ENCODE peak calls at places on chromosomes 3 and 15, in nine cellular contexts. One of them, this sample, is unnamed.

GRCh38 chr3:133915685-133916639 is 20.3 kb upstream of the RAB6B start:
- DNase-seq in activated T-cell treated with anti-CD3 and anti-CD28 coated beads for 1 hour: no peak
- DNase-seq in LHCN-M2: no peak
- DNase-seq in activated CD8-positive, alpha-beta memory T cell treated with anti-CD3 and anti-CD28 coated beads, Interleukin-2, amount 50 U/mL, for 4 hours: no peak
- DNase-seq in stimulated activated CD4-positive, alpha-beta T cell treated with anti-CD3 and anti-CD28 coated beads, Interleukin-4, amount 100 ng/mL, for 4 hours: no peak
- DNase-seq in COR-L47: no peak
- DNase-seq in A549: no peak
- DNase-seq in nucleus accumbens: no peak
- DNase-seq in tibial artery: no peak
- DNase-seq in this sample: no peak

GRCh38 chr15:67784856-67785430 is 40.4 kb upstream of the SKOR1 start:
- DNase-seq in LHCN-M2: no peak
- DNase-seq in tibial artery: no peak
- DNase-seq in A549: no peak
- DNase-seq in activated CD8-positive, alpha-beta memory T cell treated with anti-CD3 and anti-CD28 coated beads, Interleukin-2, amount 50 U/mL, for 4 hours: no peak
- DNase-seq in nucleus accumbens: no peak
- DNase-seq in activated T-cell treated with anti-CD3 and anti-CD28 coated beads for 1 hour: no peak
- DNase-seq in COR-L47: no peak
- DNase-seq in stimulated activated CD4-positive, alpha-beta T cell treated with anti-CD3 and anti-CD28 coated beads, Interleukin-4, amount 100 ng/mL, for 4 hours: no peak
- DNase-seq in this sample: no peak

GRCh38 chr15:22968356-22968755 is 11.8 kb downstream of the CYFIP1 start:
- DNase-seq in LHCN-M2: peak; percentile 87
- DNase-seq in tibial artery: peak; percentile 68
- DNase-seq in activated CD8-positive, alpha-beta memory T cell treated with anti-CD3 and anti-CD28 coated beads, Interleukin-2, amount 50 U/mL, for 4 hours: no peak
- DNase-seq in A549: peak; percentile 65
- DNase-seq in COR-L47: no peak
- DNase-seq in activated T-cell treated with anti-CD3 and anti-CD28 coated beads for 1 hour: no peak
- DNase-seq in stimulated activated CD4-positive, alpha-beta T cell treated with anti-CD3 and anti-CD28 coated beads, Interleukin-4, amount 100 ng/mL, for 4 hours: no peak
- DNase-seq in nucleus accumbens: no peak
- DNase-seq in this sample: peak; percentile 14

GRCh38 chr3:3365716-3366115 is 186.2 kb upstream of the CRBN start:
- DNase-seq in activated CD8-positive, alpha-beta memory T cell treated with anti-CD3 and anti-CD28 coated beads, Interleukin-2, amount 50 U/mL, for 4 hours: no peak
- DNase-seq in tibial artery: no peak
- DNase-seq in nucleus accumbens: no peak
- DNase-seq in stimulated activated CD4-positive, alpha-beta T cell treated with anti-CD3 and anti-CD28 coated beads, Interleukin-4, amount 100 ng/mL, for 4 hours: no peak
- DNase-seq in COR-L47: no peak
- DNase-seq in A549: no peak
- DNase-seq in activated T-cell treated with anti-CD3 and anti-CD28 coated beads for 1 hour: no peak
- DNase-seq in LHCN-M2: no peak
- DNase-seq in this sample: no peak

GRCh38 chr15:49832421-49832980 is 211.7 kb downstream of the DTWD1 start:
- DNase-seq in stimulated activated CD4-positive, alpha-beta T cell treated with anti-CD3 and anti-CD28 coated beads, Interleukin-4, amount 100 ng/mL, for 4 hours: no peak
- DNase-seq in activated CD8-positive, alpha-beta memory T cell treated with anti-CD3 and anti-CD28 coated beads, Interleukin-2, amount 50 U/mL, for 4 hours: no peak
- DNase-seq in nucleus accumbens: no peak
- DNase-seq in A549: peak; percentile 79
- DNase-seq in LHCN-M2: no peak
- DNase-seq in activated T-cell treated with anti-CD3 and anti-CD28 coated beads for 1 hour: no peak
- DNase-seq in COR-L47: peak; percentile 2
- DNase-seq in tibial artery: no peak
- DNase-seq in this sample: peak; percentile 62

GRCh38 chr3:71695000-71695482 is 30.2 kb downstream of the EIF4E3 start:
- DNase-seq in activated T-cell treated with anti-CD3 and anti-CD28 coated beads for 1 hour: no peak
- DNase-seq in tibial artery: no peak
- DNase-seq in activated CD8-positive, alpha-beta memory T cell treated with anti-CD3 and anti-CD28 coated beads, Interleukin-2, amount 50 U/mL, for 4 hours: no peak
- DNase-seq in COR-L47: no peak
- DNase-seq in LHCN-M2: no peak
- DNase-seq in nucleus accumbens: no peak
- DNase-seq in A549: no peak
- DNase-seq in stimulated activated CD4-positive, alpha-beta T cell treated with anti-CD3 and anti-CD28 coated beads, Interleukin-4, amount 100 ng/mL, for 4 hours: no peak
- DNase-seq in this sample: no peak

GRCh38 chr3:110568246-110568645 is 503.4 kb upstream of the NECTIN3 start:
- DNase-seq in activated CD8-positive, alpha-beta memory T cell treated with anti-CD3 and anti-CD28 coated beads, Interleukin-2, amount 50 U/mL, for 4 hours: no peak
- DNase-seq in activated T-cell treated with anti-CD3 and anti-CD28 coated beads for 1 hour: no peak
- DNase-seq in LHCN-M2: peak; percentile 92
- DNase-seq in COR-L47: no peak
- DNase-seq in stimulated activated CD4-positive, alpha-beta T cell treated with anti-CD3 and anti-CD28 coated beads, Interleukin-4, amount 100 ng/mL, for 4 hours: no peak
- DNase-seq in nucleus accumbens: no peak
- DNase-seq in tibial artery: no peak
- DNase-seq in A549: peak; percentile 23
- DNase-seq in this sample: no peak

GRCh38 chr3:127986803-127987202 is 65.4 kb upstream of the SEC61A1 start:
- DNase-seq in activated T-cell treated with anti-CD3 and anti-CD28 coated beads for 1 hour: no peak
- DNase-seq in A549: no peak
- DNase-seq in tibial artery: no peak
- DNase-seq in COR-L47: no peak
- DNase-seq in stimulated activated CD4-positive, alpha-beta T cell treated with anti-CD3 and anti-CD28 coated beads, Interleukin-4, amount 100 ng/mL, for 4 hours: no peak
- DNase-seq in nucleus accumbens: no peak
- DNase-seq in activated CD8-positive, alpha-beta memory T cell treated with anti-CD3 and anti-CD28 coated beads, Interleukin-2, amount 50 U/mL, for 4 hours: no peak
- DNase-seq in LHCN-M2: no peak
- DNase-seq in this sample: no peak

GRCh38 chr15:85047271-85047948 is 65.8 kb downstream of the PDE8A start:
- DNase-seq in LHCN-M2: peak; percentile 94
- DNase-seq in A549: peak; percentile 99
- DNase-seq in nucleus accumbens: no peak
- DNase-seq in COR-L47: no peak
- DNase-seq in stimulated activated CD4-positive, alpha-beta T cell treated with anti-CD3 and anti-CD28 coated beads, Interleukin-4, amount 100 ng/mL, for 4 hours: no peak
- DNase-seq in tibial artery: peak; percentile 66
- DNase-seq in activated CD8-positive, alpha-beta memory T cell treated with anti-CD3 and anti-CD28 coated beads, Interleukin-2, amount 50 U/mL, for 4 hours: no peak
- DNase-seq in activated T-cell treated with anti-CD3 and anti-CD28 coated beads for 1 hour: no peak
- DNase-seq in this sample: no peak

GRCh38 chr15:80850941-80851451 is 71.8 kb downstream of the CEMIP start:
- DNase-seq in nucleus accumbens: no peak
- DNase-seq in tibial artery: no peak
- DNase-seq in LHCN-M2: no peak
- DNase-seq in stimulated activated CD4-positive, alpha-beta T cell treated with anti-CD3 and anti-CD28 coated beads, Interleukin-4, amount 100 ng/mL, for 4 hours: no peak
- DNase-seq in activated CD8-positive, alpha-beta memory T cell treated with anti-CD3 and anti-CD28 coated beads, Interleukin-2, amount 50 U/mL, for 4 hours: no peak
- DNase-seq in activated T-cell treated with anti-CD3 and anti-CD28 coated beads for 1 hour: no peak
- DNase-seq in A549: no peak
- DNase-seq in COR-L47: no peak
- DNase-seq in this sample: no peak

GRCh38 chr3:144301863-144302262 is 330.2 kb downstream of the DIPK2A start:
- DNase-seq in activated CD8-positive, alpha-beta memory T cell treated with anti-CD3 and anti-CD28 coated beads, Interleukin-2, amount 50 U/mL, for 4 hours: no peak
- DNase-seq in LHCN-M2: no peak
- DNase-seq in stimulated activated CD4-positive, alpha-beta T cell treated with anti-CD3 and anti-CD28 coated beads, Interleukin-4, amount 100 ng/mL, for 4 hours: no peak
- DNase-seq in activated T-cell treated with anti-CD3 and anti-CD28 coated beads for 1 hour: no peak
- DNase-seq in A549: no peak
- DNase-seq in COR-L47: no peak
- DNase-seq in tibial artery: no peak
- DNase-seq in nucleus accumbens: no peak
- DNase-seq in this sample: no peak

GRCh38 chr3:124075758-124076157 is 83.8 kb upstream of the ROPN1 start:
- DNase-seq in activated T-cell treated with anti-CD3 and anti-CD28 coated beads for 1 hour: no peak
- DNase-seq in tibial artery: no peak
- DNase-seq in nucleus accumbens: no peak
- DNase-seq in stimulated activated CD4-positive, alpha-beta T cell treated with anti-CD3 and anti-CD28 coated beads, Interleukin-4, amount 100 ng/mL, for 4 hours: no peak
- DNase-seq in A549: no peak
- DNase-seq in LHCN-M2: no peak
- DNase-seq in COR-L47: no peak
- DNase-seq in activated CD8-positive, alpha-beta memory T cell treated with anti-CD3 and anti-CD28 coated beads, Interleukin-2, amount 50 U/mL, for 4 hours: no peak
- DNase-seq in this sample: no peak

GRCh38 chr3:49799761-49800160 is at the start of gene CDHR4:
- DNase-seq in activated CD8-positive, alpha-beta memory T cell treated with anti-CD3 and anti-CD28 coated beads, Interleukin-2, amount 50 U/mL, for 4 hours: no peak
- DNase-seq in stimulated activated CD4-positive, alpha-beta T cell treated with anti-CD3 and anti-CD28 coated beads, Interleukin-4, amount 100 ng/mL, for 4 hours: no peak
- DNase-seq in COR-L47: no peak
- DNase-seq in tibial artery: peak; percentile 86
- DNase-seq in LHCN-M2: peak; percentile 82
- DNase-seq in A549: peak; percentile 72
- DNase-seq in activated T-cell treated with anti-CD3 and anti-CD28 coated beads for 1 hour: no peak
- DNase-seq in nucleus accumbens: no peak
- DNase-seq in this sample: no peak

GRCh38 chr3:52533623-52534280 is at the start of gene NT5DC2:
- DNase-seq in COR-L47: peak; percentile 57
- DNase-seq in nucleus accumbens: no peak
- DNase-seq in activated CD8-positive, alpha-beta memory T cell treated with anti-CD3 and anti-CD28 coated beads, Interleukin-2, amount 50 U/mL, for 4 hours: peak; percentile 69
- DNase-seq in stimulated activated CD4-positive, alpha-beta T cell treated with anti-CD3 and anti-CD28 coated beads, Interleukin-4, amount 100 ng/mL, for 4 hours: peak; percentile 74
- DNase-seq in tibial artery: peak; percentile 84
- DNase-seq in LHCN-M2: peak; percentile 63
- DNase-seq in activated T-cell treated with anti-CD3 and anti-CD28 coated beads for 1 hour: peak; percentile 43
- DNase-seq in A549: peak; percentile 69
- DNase-seq in this sample: peak; percentile 87

GRCh38 chr15:28955160-28955502 is 69.4 kb downstream of the APBA2 start:
- DNase-seq in stimulated activated CD4-positive, alpha-beta T cell treated with anti-CD3 and anti-CD28 coated beads, Interleukin-4, amount 100 ng/mL, for 4 hours: no peak
- DNase-seq in COR-L47: peak; percentile 46
- DNase-seq in tibial artery: no peak
- DNase-seq in A549: no peak
- DNase-seq in LHCN-M2: no peak
- DNase-seq in activated CD8-positive, alpha-beta memory T cell treated with anti-CD3 and anti-CD28 coated beads, Interleukin-2, amount 50 U/mL, for 4 hours: no peak
- DNase-seq in nucleus accumbens: no peak
- DNase-seq in activated T-cell treated with anti-CD3 and anti-CD28 coated beads for 1 hour: no peak
- DNase-seq in this sample: no peak

GRCh38 chr3:8532251-8532831 is 30.7 kb downstream of the LMCD1 start:
- DNase-seq in activated T-cell treated with anti-CD3 and anti-CD28 coated beads for 1 hour: no peak
- DNase-seq in LHCN-M2: peak; percentile 48
- DNase-seq in A549: peak; percentile 32
- DNase-seq in tibial artery: no peak
- DNase-seq in nucleus accumbens: no peak
- DNase-seq in COR-L47: no peak
- DNase-seq in activated CD8-positive, alpha-beta memory T cell treated with anti-CD3 and anti-CD28 coated beads, Interleukin-2, amount 50 U/mL, for 4 hours: no peak
- DNase-seq in stimulated activated CD4-positive, alpha-beta T cell treated with anti-CD3 and anti-CD28 coated beads, Interleukin-4, amount 100 ng/mL, for 4 hours: no peak
- DNase-seq in this sample: no peak

GRCh38 chr3:39485547-39485946 is 18.1 kb downstream of the MOBP start:
- DNase-seq in activated CD8-positive, alpha-beta memory T cell treated with anti-CD3 and anti-CD28 coated beads, Interleukin-2, amount 50 U/mL, for 4 hours: no peak
- DNase-seq in tibial artery: no peak
- DNase-seq in activated T-cell treated with anti-CD3 and anti-CD28 coated beads for 1 hour: no peak
- DNase-seq in nucleus accumbens: no peak
- DNase-seq in stimulated activated CD4-positive, alpha-beta T cell treated with anti-CD3 and anti-CD28 coated beads, Interleukin-4, amount 100 ng/mL, for 4 hours: no peak
- DNase-seq in LHCN-M2: no peak
- DNase-seq in COR-L47: no peak
- DNase-seq in A549: no peak
- DNase-seq in this sample: no peak

GRCh38 chr3:190258634-190259033 is 63.6 kb downstream of the CLDN1 start:
- DNase-seq in activated CD8-positive, alpha-beta memory T cell treated with anti-CD3 and anti-CD28 coated beads, Interleukin-2, amount 50 U/mL, for 4 hours: no peak
- DNase-seq in nucleus accumbens: no peak
- DNase-seq in A549: no peak
- DNase-seq in LHCN-M2: no peak
- DNase-seq in stimulated activated CD4-positive, alpha-beta T cell treated with anti-CD3 and anti-CD28 coated beads, Interleukin-4, amount 100 ng/mL, for 4 hours: no peak
- DNase-seq in tibial artery: no peak
- DNase-seq in COR-L47: peak; percentile 17
- DNase-seq in activated T-cell treated with anti-CD3 and anti-CD28 coated beads for 1 hour: no peak
- DNase-seq in this sample: no peak

GRCh38 chr15:80562033-80562432 is 133.1 kb upstream of the ABHD17C start:
- DNase-seq in A549: no peak
- DNase-seq in tibial artery: no peak
- DNase-seq in COR-L47: no peak
- DNase-seq in LHCN-M2: no peak
- DNase-seq in stimulated activated CD4-positive, alpha-beta T cell treated with anti-CD3 and anti-CD28 coated beads, Interleukin-4, amount 100 ng/mL, for 4 hours: no peak
- DNase-seq in activated CD8-positive, alpha-beta memory T cell treated with anti-CD3 and anti-CD28 coated beads, Interleukin-2, amount 50 U/mL, for 4 hours: no peak
- DNase-seq in activated T-cell treated with anti-CD3 and anti-CD28 coated beads for 1 hour: no peak
- DNase-seq in nucleus accumbens: no peak
- DNase-seq in this sample: no peak

GRCh38 chr3:128133273-128133883 is 9.8 kb upstream of the RUVBL1 start:
- DNase-seq in stimulated activated CD4-positive, alpha-beta T cell treated with anti-CD3 and anti-CD28 coated beads, Interleukin-4, amount 100 ng/mL, for 4 hours: peak; percentile 30
- DNase-seq in tibial artery: no peak
- DNase-seq in activated T-cell treated with anti-CD3 and anti-CD28 coated beads for 1 hour: no peak
- DNase-seq in LHCN-M2: peak; percentile 43
- DNase-seq in activated CD8-positive, alpha-beta memory T cell treated with anti-CD3 and anti-CD28 coated beads, Interleukin-2, amount 50 U/mL, for 4 hours: peak; percentile 60
- DNase-seq in A549: peak; percentile 53
- DNase-seq in COR-L47: peak; percentile 60
- DNase-seq in nucleus accumbens: no peak
- DNase-seq in this sample: no peak

GRCh38 chr3:114569186-114569585 is 275.4 kb downstream of the TIGIT start:
- DNase-seq in nucleus accumbens: no peak
- DNase-seq in stimulated activated CD4-positive, alpha-beta T cell treated with anti-CD3 and anti-CD28 coated beads, Interleukin-4, amount 100 ng/mL, for 4 hours: no peak
- DNase-seq in activated CD8-positive, alpha-beta memory T cell treated with anti-CD3 and anti-CD28 coated beads, Interleukin-2, amount 50 U/mL, for 4 hours: no peak
- DNase-seq in COR-L47: no peak
- DNase-seq in tibial artery: no peak
- DNase-seq in LHCN-M2: peak; percentile 31
- DNase-seq in A549: no peak
- DNase-seq in activated T-cell treated with anti-CD3 and anti-CD28 coated beads for 1 hour: no peak
- DNase-seq in this sample: no peak

GRCh38 chr3:105277656-105278055 is 89.1 kb upstream of the ALCAM start:
- DNase-seq in tibial artery: no peak
- DNase-seq in nucleus accumbens: no peak
- DNase-seq in A549: no peak
- DNase-seq in activated T-cell treated with anti-CD3 and anti-CD28 coated beads for 1 hour: no peak
- DNase-seq in activated CD8-positive, alpha-beta memory T cell treated with anti-CD3 and anti-CD28 coated beads, Interleukin-2, amount 50 U/mL, for 4 hours: no peak
- DNase-seq in stimulated activated CD4-positive, alpha-beta T cell treated with anti-CD3 and anti-CD28 coated beads, Interleukin-4, amount 100 ng/mL, for 4 hours: no peak
- DNase-seq in LHCN-M2: peak; percentile 61
- DNase-seq in COR-L47: no peak
- DNase-seq in this sample: no peak

GRCh38 chr3:45560270-45561020 is 34.1 kb upstream of the LIMD1 start:
- DNase-seq in A549: no peak
- DNase-seq in stimulated activated CD4-positive, alpha-beta T cell treated with anti-CD3 and anti-CD28 coated beads, Interleukin-4, amount 100 ng/mL, for 4 hours: no peak
- DNase-seq in COR-L47: no peak
- DNase-seq in LHCN-M2: peak; percentile 85
- DNase-seq in activated T-cell treated with anti-CD3 and anti-CD28 coated beads for 1 hour: no peak
- DNase-seq in tibial artery: peak; percentile 92
- DNase-seq in nucleus accumbens: no peak
- DNase-seq in activated CD8-positive, alpha-beta memory T cell treated with anti-CD3 and anti-CD28 coated beads, Interleukin-2, amount 50 U/mL, for 4 hours: no peak
- DNase-seq in this sample: no peak

GRCh38 chr15:80969316-80969715 is 20.3 kb downstream of the MESD start:
- DNase-seq in activated CD8-positive, alpha-beta memory T cell treated with anti-CD3 and anti-CD28 coated beads, Interleukin-2, amount 50 U/mL, for 4 hours: no peak
- DNase-seq in tibial artery: no peak
- DNase-seq in activated T-cell treated with anti-CD3 and anti-CD28 coated beads for 1 hour: no peak
- DNase-seq in A549: no peak
- DNase-seq in nucleus accumbens: no peak
- DNase-seq in LHCN-M2: no peak
- DNase-seq in COR-L47: no peak
- DNase-seq in stimulated activated CD4-positive, alpha-beta T cell treated with anti-CD3 and anti-CD28 coated beads, Interleukin-4, amount 100 ng/mL, for 4 hours: no peak
- DNase-seq in this sample: no peak

GRCh38 chr3:14438929-14439328 is 36.5 kb downstream of the SLC6A6 start:
- DNase-seq in tibial artery: no peak
- DNase-seq in activated CD8-positive, alpha-beta memory T cell treated with anti-CD3 and anti-CD28 coated beads, Interleukin-2, amount 50 U/mL, for 4 hours: no peak
- DNase-seq in A549: no peak
- DNase-seq in COR-L47: no peak
- DNase-seq in activated T-cell treated with anti-CD3 and anti-CD28 coated beads for 1 hour: no peak
- DNase-seq in nucleus accumbens: no peak
- DNase-seq in stimulated activated CD4-positive, alpha-beta T cell treated with anti-CD3 and anti-CD28 coated beads, Interleukin-4, amount 100 ng/mL, for 4 hours: no peak
- DNase-seq in LHCN-M2: no peak
- DNase-seq in this sample: no peak

GRCh38 chr15:71364117-71364584 is 248.9 kb downstream of the THSD4 start:
- DNase-seq in COR-L47: no peak
- DNase-seq in A549: no peak
- DNase-seq in activated CD8-positive, alpha-beta memory T cell treated with anti-CD3 and anti-CD28 coated beads, Interleukin-2, amount 50 U/mL, for 4 hours: no peak
- DNase-seq in activated T-cell treated with anti-CD3 and anti-CD28 coated beads for 1 hour: no peak
- DNase-seq in tibial artery: no peak
- DNase-seq in nucleus accumbens: no peak
- DNase-seq in LHCN-M2: peak; percentile 12
- DNase-seq in stimulated activated CD4-positive, alpha-beta T cell treated with anti-CD3 and anti-CD28 coated beads, Interleukin-4, amount 100 ng/mL, for 4 hours: no peak
- DNase-seq in this sample: no peak

GRCh38 chr3:188170461-188171459 is 16.8 kb downstream of the LPP start:
- DNase-seq in nucleus accumbens: no peak
- DNase-seq in LHCN-M2: no peak
- DNase-seq in activated T-cell treated with anti-CD3 and anti-CD28 coated beads for 1 hour: peak; percentile 16
- DNase-seq in A549: peak; percentile 53
- DNase-seq in tibial artery: no peak
- DNase-seq in activated CD8-positive, alpha-beta memory T cell treated with anti-CD3 and anti-CD28 coated beads, Interleukin-2, amount 50 U/mL, for 4 hours: peak; percentile 53
- DNase-seq in stimulated activated CD4-positive, alpha-beta T cell treated with anti-CD3 and anti-CD28 coated beads, Interleukin-4, amount 100 ng/mL, for 4 hours: peak; percentile 51
- DNase-seq in COR-L47: no peak
- DNase-seq in this sample: no peak

GRCh38 chr3:93969997-93970396 is 3.7 kb downstream of the PROS1 start:
- DNase-seq in stimulated activated CD4-positive, alpha-beta T cell treated with anti-CD3 and anti-CD28 coated beads, Interleukin-4, amount 100 ng/mL, for 4 hours: no peak
- DNase-seq in tibial artery: no peak
- DNase-seq in LHCN-M2: no peak
- DNase-seq in COR-L47: no peak
- DNase-seq in nucleus accumbens: no peak
- DNase-seq in A549: no peak
- DNase-seq in activated CD8-positive, alpha-beta memory T cell treated with anti-CD3 and anti-CD28 coated beads, Interleukin-2, amount 50 U/mL, for 4 hours: no peak
- DNase-seq in activated T-cell treated with anti-CD3 and anti-CD28 coated beads for 1 hour: no peak
- DNase-seq in this sample: no peak

GRCh38 chr15:53193149-53193548 is 403.0 kb upstream of the ONECUT1 start:
- DNase-seq in stimulated activated CD4-positive, alpha-beta T cell treated with anti-CD3 and anti-CD28 coated beads, Interleukin-4, amount 100 ng/mL, for 4 hours: no peak
- DNase-seq in nucleus accumbens: no peak
- DNase-seq in LHCN-M2: peak; percentile 1
- DNase-seq in activated T-cell treated with anti-CD3 and anti-CD28 coated beads for 1 hour: no peak
- DNase-seq in A549: peak; percentile 19
- DNase-seq in tibial artery: no peak
- DNase-seq in activated CD8-positive, alpha-beta memory T cell treated with anti-CD3 and anti-CD28 coated beads, Interleukin-2, amount 50 U/mL, for 4 hours: no peak
- DNase-seq in COR-L47: no peak
- DNase-seq in this sample: no peak

GRCh38 chr3:141231923-141232861 is 567 bp downstream of the PXYLP1 start:
- DNase-seq in A549: no peak
- DNase-seq in LHCN-M2: no peak
- DNase-seq in activated CD8-positive, alpha-beta memory T cell treated with anti-CD3 and anti-CD28 coated beads, Interleukin-2, amount 50 U/mL, for 4 hours: peak; percentile 22
- DNase-seq in COR-L47: peak; percentile 51
- DNase-seq in tibial artery: peak; percentile 75
- DNase-seq in activated T-cell treated with anti-CD3 and anti-CD28 coated beads for 1 hour: peak; percentile 9
- DNase-seq in stimulated activated CD4-positive, alpha-beta T cell treated with anti-CD3 and anti-CD28 coated beads, Interleukin-4, amount 100 ng/mL, for 4 hours: peak; percentile 20
- DNase-seq in nucleus accumbens: no peak
- DNase-seq in this sample: peak; percentile 70

GRCh38 chr3:50473768-50474167 is 29.7 kb downstream of the CACNA2D2 start:
- DNase-seq in nucleus accumbens: no peak
- DNase-seq in COR-L47: no peak
- DNase-seq in activated CD8-positive, alpha-beta memory T cell treated with anti-CD3 and anti-CD28 coated beads, Interleukin-2, amount 50 U/mL, for 4 hours: no peak
- DNase-seq in LHCN-M2: no peak
- DNase-seq in activated T-cell treated with anti-CD3 and anti-CD28 coated beads for 1 hour: no peak
- DNase-seq in stimulated activated CD4-positive, alpha-beta T cell treated with anti-CD3 and anti-CD28 coated beads, Interleukin-4, amount 100 ng/mL, for 4 hours: no peak
- DNase-seq in A549: no peak
- DNase-seq in tibial artery: no peak
- DNase-seq in this sample: no peak

This sample was measured in Peyer's patch.